ENCODE peak calls at places on chromosomes 3 and 15, in seven cellular contexts. A is endothelial cell of umbilical vein, S is A673, R is heart right ventricle, H is GM23338, P is lower lobe of right lung, Z is Panc1. U is an unnamed sample.
A peak's percentile ranks its signal among the peaks of the same experiment; 100 is the strongest.

GRCh38 chr15:92001307-92001706 is 147.8 kb downstream of the SLCO3A1 start:
- DNase-seq in P (no peak), Z (no peak), A (no peak), R (no peak), S (no peak), H (no peak), U (no peak)

GRCh38 chr3:4290272-4290893 is 12.8 kb upstream of the SETMAR start:
- DNase-seq in A (peak; percentile 58), Z (peak; percentile 61), H (peak; percentile 55), P (no peak), R (no peak), S (peak; percentile 55), U (no peak)

GRCh38 chr3:37862712-37863551 is 1.3 kb downstream of the CTDSPL start:
- DNase-seq in A (peak; percentile 46), R (no peak), H (peak; percentile 49), Z (no peak), S (peak; percentile 8), P (no peak), U (peak; percentile 71)

GRCh38 chr3:172128852-172129251 is 89.5 kb downstream of the FNDC3B start:
- DNase-seq in S (no peak), H (no peak), R (no peak), Z (no peak), A (no peak), P (no peak), U (no peak)

GRCh38 chr15:48579945-48580671 is 65.4 kb downstream of the FBN1 start:
- DNase-seq in P (no peak), R (no peak), S (no peak), H (no peak), Z (no peak), A (peak; percentile 29), U (no peak)

GRCh38 chr3:95654567-95655362 is 1159.6 kb upstream of the EPHA6 start:
- DNase-seq in Z (no peak), S (no peak), H (no peak), P (no peak), R (no peak), A (no peak), U (no peak)

GRCh38 chr3:13125092-13126015 is 52.1 kb upstream of the IQSEC1 start:
- DNase-seq in R (no peak), A (no peak), H (no peak), S (no peak), P (peak; percentile 14), Z (no peak), U (no peak)

GRCh38 chr15:76116138-76116885 is 56.5 kb downstream of the TMEM266 start:
- DNase-seq in P (no peak), H (peak; percentile 88), Z (no peak), R (no peak), A (no peak), S (no peak), U (no peak)

GRCh38 chr3:38655708-38656300 is 6.3 kb upstream of the SCN5A start:
- DNase-seq in P (no peak), S (peak; percentile 56), Z (no peak), A (peak; percentile 39), H (peak; percentile 90), R (no peak), U (no peak)

GRCh38 chr3:160629491-160629890 is 47.5 kb upstream of the ARL14 start:
- DNase-seq in A (no peak), S (no peak), P (no peak), R (no peak), H (no peak), Z (no peak), U (no peak)

GRCh38 chr3:157263027-157263426 is 103.1 kb upstream of the CCNL1 start:
- DNase-seq in S (no peak), Z (no peak), P (no peak), R (no peak), A (peak; percentile 90), H (no peak), U (no peak)

GRCh38 chr15:50058231-50058630 is 60.8 kb downstream of the ATP8B4 start:
- DNase-seq in A (peak; percentile 68), P (no peak), H (no peak), S (no peak), Z (no peak), R (no peak), U (no peak)

GRCh38 chr3:13708301-13708700 is 159.4 kb downstream of the FBLN2 start:
- DNase-seq in A (no peak), Z (no peak), H (no peak), S (no peak), P (no peak), R (no peak), U (no peak)

GRCh38 chr3:85800676-85801075 is 841.9 kb downstream of the CADM2 start:
- DNase-seq in Z (no peak), P (no peak), S (no peak), H (no peak), R (no peak), A (no peak), U (no peak)

GRCh38 chr15:96977886-96978285 is 647.4 kb downstream of the NR2F2 start:
- DNase-seq in S (no peak), R (no peak), H (no peak), P (no peak), Z (no peak), A (no peak), U (no peak)

GRCh38 chr3:143158549-143158988 is 39.0 kb downstream of the CHST2 start:
- DNase-seq in A (no peak), P (no peak), H (no peak), S (no peak), Z (no peak), R (no peak), U (peak; percentile 92)

GRCh38 chr15:80207887-80208286 is 44.1 kb downstream of the CTXND1 start:
- DNase-seq in Z (no peak), P (no peak), R (no peak), A (no peak), H (no peak), S (no peak), U (no peak)

DNA sequence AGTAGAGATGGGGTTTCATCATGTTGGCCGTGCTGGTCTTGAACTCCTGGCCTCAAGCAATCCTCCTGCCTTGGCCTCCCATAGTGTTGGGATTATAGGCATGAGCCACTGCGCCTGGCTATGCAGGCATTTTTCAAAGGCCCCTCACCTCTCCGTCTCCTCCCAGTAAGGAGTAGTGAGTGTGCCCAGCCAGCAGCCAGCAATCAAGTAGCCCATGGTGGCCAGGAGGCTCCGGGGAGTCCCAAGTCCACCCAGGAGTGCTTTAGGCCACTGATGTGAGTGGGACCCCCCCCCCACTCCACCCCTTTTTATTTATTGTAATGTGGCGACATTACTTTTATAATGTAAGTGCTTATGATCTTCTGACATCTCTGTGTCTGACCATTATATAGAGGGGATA is 8.1 kb downstream of the ISG20 start:
- DNase-seq in Z (no peak), P (no peak), R (no peak), A (no peak), H (no peak), S (no peak), U (no peak)
- H3K4me1 ChIP-seq in Z (peaks cover 6% of the 10 kb centered on the region), P (peaks cover 41% of the 10 kb centered on the region), R (peaks cover 26% of the 10 kb centered on the region), A (peaks cover 28% of the 10 kb centered on the region), H (no peaks in the 10 kb centered on the region), S (no peaks in the 10 kb centered on the region), U (peaks cover 10% of the 10 kb centered on the region)

DNA sequence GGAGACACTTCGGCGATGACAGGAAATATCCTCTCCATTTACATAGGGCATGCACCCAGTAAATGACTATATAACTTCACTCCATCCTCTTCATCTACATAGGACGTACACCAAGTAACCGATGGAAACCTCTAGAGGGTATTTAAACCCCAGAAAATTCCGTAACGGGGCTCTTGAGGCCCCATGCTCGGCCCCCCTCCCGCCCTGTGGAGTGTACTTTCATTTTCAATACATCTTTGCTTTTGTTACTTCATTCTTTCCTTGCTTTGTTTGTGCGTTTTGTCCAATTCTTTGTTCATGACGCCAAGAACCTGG is 7.5 kb upstream of the FAM107A start:
- DNase-seq in P (no peak), Z (no peak), A (no peak), R (no peak), H (no peak), S (no peak), U (no peak)
- H3K27ac ChIP-seq in P (peak overlapping the region; percentile 73), Z (peak overlapping the region; percentile 74), A (no peak overlapping the region), R (peak overlapping the region; percentile 89), H (no peak overlapping the region), S (no peak overlapping the region), U (no peak overlapping the region)

DNA sequence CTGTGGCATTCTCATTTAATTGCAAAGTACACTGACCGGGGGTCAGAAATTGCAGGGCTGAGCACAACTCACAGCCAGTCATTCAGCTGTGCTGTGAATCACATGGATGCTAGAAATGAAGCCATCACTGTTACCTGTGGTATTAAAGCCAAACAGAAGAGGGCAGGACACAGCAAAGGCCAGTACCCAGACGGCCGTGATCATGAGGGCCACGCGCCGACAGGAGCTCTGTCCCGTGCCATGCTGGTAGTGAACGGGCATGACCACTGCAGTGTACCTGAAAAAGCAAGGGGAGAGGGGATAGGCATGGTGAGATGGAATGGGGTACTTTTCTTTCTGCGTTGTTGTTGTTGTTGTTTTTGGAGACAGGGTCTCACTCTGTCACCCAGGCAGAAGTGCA is 31.6 kb downstream of the DRD3 start:
- DNase-seq in S (no peak), P (no peak), A (no peak), R (no peak), H (peak; percentile 49), Z (no peak), U (no peak)
- TF ChIP-seq CTCF in S (no peak), P (no peak), A (no peak), R (no peak), H (peak; percentile 38), Z (no peak), U (no peak)

GRCh38 chr15:98722645-98723044 is 74.3 kb downstream of the IGF1R start:
- DNase-seq in P (no peak), Z (no peak), A (no peak), R (no peak), S (no peak), H (no peak), U (no peak)

GRCh38 chr15:98724017-98724416 is 75.7 kb downstream of the IGF1R start:
- DNase-seq in A (no peak), Z (no peak), S (no peak), H (no peak), R (no peak), P (no peak), U (no peak)

GRCh38 chr15:98722209-98722608 is 73.9 kb downstream of the IGF1R start:
- DNase-seq in R (no peak), P (no peak), A (no peak), S (no peak), H (no peak), Z (no peak), U (no peak)

GRCh38 chr15:98724495-98724894 is 76.2 kb downstream of the IGF1R start:
- DNase-seq in P (no peak), H (no peak), R (no peak), A (no peak), Z (no peak), S (no peak), U (no peak)

DNA sequence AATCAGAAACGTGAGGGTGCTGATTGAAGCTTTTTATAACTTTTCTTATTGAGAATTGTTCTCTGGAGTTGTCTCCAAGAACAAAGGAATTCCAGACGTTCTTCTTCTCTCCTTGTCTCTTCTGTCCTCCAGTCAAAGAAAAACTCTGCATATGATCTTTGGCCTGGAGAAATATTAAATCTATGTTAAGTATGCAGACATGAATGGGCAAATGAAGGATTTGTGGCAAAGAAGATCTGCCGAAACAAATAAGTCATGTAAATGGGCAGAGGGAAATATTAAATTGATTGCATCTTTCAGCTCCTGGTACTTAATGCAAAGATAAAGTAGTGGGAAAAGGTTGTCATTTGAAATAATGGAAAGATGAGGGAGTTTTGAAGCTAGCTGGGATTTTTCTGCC is 74.9 kb downstream of the IGF1R start:
- DNase-seq in S (no peak), A (no peak), H (no peak), Z (no peak), R (no peak), P (no peak), U (no peak)
- H3K4me1 ChIP-seq in S (peaks cover 30% of the 10 kb centered on the region), A (peaks cover 20% of the 10 kb centered on the region), H (peaks cover 70% of the 10 kb centered on the region), Z (peaks cover 83% of the 10 kb centered on the region), R (peaks cover 82% of the 10 kb centered on the region), P (peaks cover 38% of the 10 kb centered on the region), U (peaks cover 22% of the 10 kb centered on the region)